ENCODE peak calls at places on chromosomes 2 and 18, in six cellular contexts. One of them, this sample, is unnamed.

GRCh38 chr2:220178991-220179695 is 551.7 kb downstream of the SLC4A3 start:
- DNase-seq in effector memory CD8-positive, alpha-beta T cell: no peak
- DNase-seq in RCC 7860: no peak
- DNase-seq in activated CD4-positive, alpha-beta T cell treated with anti-CD3 and anti-CD28 coated beads for 24 hours: no peak
- DNase-seq in esophagus muscularis mucosa: no peak
- DNase-seq in GM23248: no peak
- DNase-seq in this sample: no peak

GRCh38 chr2:67393237-67393636 is 3.9 kb upstream of the ETAA1 start:
- DNase-seq in effector memory CD8-positive, alpha-beta T cell: no peak
- DNase-seq in RCC 7860: no peak
- DNase-seq in activated CD4-positive, alpha-beta T cell treated with anti-CD3 and anti-CD28 coated beads for 24 hours: no peak
- DNase-seq in esophagus muscularis mucosa: no peak
- DNase-seq in GM23248: no peak
- DNase-seq in this sample: no peak

GRCh38 chr18:67408240-67408639 is 108.3 kb downstream of the DSEL start:
- DNase-seq in effector memory CD8-positive, alpha-beta T cell: no peak
- DNase-seq in RCC 7860: no peak
- DNase-seq in activated CD4-positive, alpha-beta T cell treated with anti-CD3 and anti-CD28 coated beads for 24 hours: no peak
- DNase-seq in esophagus muscularis mucosa: no peak
- DNase-seq in GM23248: peak
- DNase-seq in this sample: no peak

GRCh38 chr18:13437034-13437433 is 218.5 kb downstream of the LDLRAD4 start:
- DNase-seq in effector memory CD8-positive, alpha-beta T cell: no peak
- DNase-seq in RCC 7860: peak
- DNase-seq in activated CD4-positive, alpha-beta T cell treated with anti-CD3 and anti-CD28 coated beads for 24 hours: no peak
- DNase-seq in esophagus muscularis mucosa: no peak
- DNase-seq in GM23248: no peak
- DNase-seq in this sample: no peak

GRCh38 chr18:45978084-45978483 is 11.0 kb upstream of the EPG5 start:
- DNase-seq in effector memory CD8-positive, alpha-beta T cell: no peak
- DNase-seq in RCC 7860: no peak
- DNase-seq in activated CD4-positive, alpha-beta T cell treated with anti-CD3 and anti-CD28 coated beads for 24 hours: no peak
- DNase-seq in esophagus muscularis mucosa: no peak
- DNase-seq in GM23248: no peak
- DNase-seq in this sample: no peak

GRCh38 chr18:34650121-34650545 is 60.0 kb upstream of the DTNA start:
- DNase-seq in effector memory CD8-positive, alpha-beta T cell: no peak
- DNase-seq in RCC 7860: no peak
- DNase-seq in activated CD4-positive, alpha-beta T cell treated with anti-CD3 and anti-CD28 coated beads for 24 hours: no peak
- DNase-seq in esophagus muscularis mucosa: no peak
- DNase-seq in GM23248: peak
- DNase-seq in this sample: no peak

GRCh38 chr2:67877281-67877680 is 185.5 kb downstream of the C1D start:
- DNase-seq in effector memory CD8-positive, alpha-beta T cell: no peak
- DNase-seq in RCC 7860: no peak
- DNase-seq in activated CD4-positive, alpha-beta T cell treated with anti-CD3 and anti-CD28 coated beads for 24 hours: no peak
- DNase-seq in esophagus muscularis mucosa: no peak
- DNase-seq in GM23248: no peak
- DNase-seq in this sample: no peak

GRCh38 chr18:80229766-80230745 is 17.3 kb downstream of the PARD6G start:
- DNase-seq in effector memory CD8-positive, alpha-beta T cell: no peak
- DNase-seq in RCC 7860: no peak
- DNase-seq in activated CD4-positive, alpha-beta T cell treated with anti-CD3 and anti-CD28 coated beads for 24 hours: no peak
- DNase-seq in esophagus muscularis mucosa: peak
- DNase-seq in GM23248: no peak
- DNase-seq in this sample: no peak

GRCh38 chr2:207895236-207895860 is 125.6 kb upstream of the FZD5 start:
- DNase-seq in effector memory CD8-positive, alpha-beta T cell: no peak
- DNase-seq in RCC 7860: no peak
- DNase-seq in activated CD4-positive, alpha-beta T cell treated with anti-CD3 and anti-CD28 coated beads for 24 hours: no peak
- DNase-seq in esophagus muscularis mucosa: no peak
- DNase-seq in GM23248: no peak
- DNase-seq in this sample: no peak

GRCh38 chr18:23550898-23551297 is 35.4 kb downstream of the NPC1 start:
- DNase-seq in effector memory CD8-positive, alpha-beta T cell: no peak
- DNase-seq in RCC 7860: no peak
- DNase-seq in activated CD4-positive, alpha-beta T cell treated with anti-CD3 and anti-CD28 coated beads for 24 hours: no peak
- DNase-seq in esophagus muscularis mucosa: no peak
- DNase-seq in GM23248: no peak
- DNase-seq in this sample: no peak

GRCh38 chr2:55888941-55889340 is 34.6 kb downstream of the EFEMP1 start:
- DNase-seq in effector memory CD8-positive, alpha-beta T cell: no peak
- DNase-seq in RCC 7860: no peak
- DNase-seq in activated CD4-positive, alpha-beta T cell treated with anti-CD3 and anti-CD28 coated beads for 24 hours: no peak
- DNase-seq in esophagus muscularis mucosa: no peak
- DNase-seq in GM23248: peak
- DNase-seq in this sample: no peak

GRCh38 chr2:231856959-231857358 is 69.2 kb downstream of the NPPC start:
- DNase-seq in effector memory CD8-positive, alpha-beta T cell: no peak
- DNase-seq in RCC 7860: no peak
- DNase-seq in activated CD4-positive, alpha-beta T cell treated with anti-CD3 and anti-CD28 coated beads for 24 hours: no peak
- DNase-seq in esophagus muscularis mucosa: no peak
- DNase-seq in GM23248: no peak
- DNase-seq in this sample: peak

GRCh38 chr18:62574776-62575175 is 52.0 kb downstream of the ZCCHC2 start:
- DNase-seq in effector memory CD8-positive, alpha-beta T cell: no peak
- DNase-seq in RCC 7860: no peak
- DNase-seq in activated CD4-positive, alpha-beta T cell treated with anti-CD3 and anti-CD28 coated beads for 24 hours: no peak
- DNase-seq in esophagus muscularis mucosa: no peak
- DNase-seq in GM23248: no peak
- DNase-seq in this sample: no peak

GRCh38 chr2:128416781-128417180 is 98.1 kb upstream of the HS6ST1 start:
- DNase-seq in effector memory CD8-positive, alpha-beta T cell: no peak
- DNase-seq in RCC 7860: no peak
- DNase-seq in activated CD4-positive, alpha-beta T cell treated with anti-CD3 and anti-CD28 coated beads for 24 hours: no peak
- DNase-seq in esophagus muscularis mucosa: peak
- DNase-seq in GM23248: no peak
- DNase-seq in this sample: peak

GRCh38 chr18:13216732-13217465 is 1.7 kb upstream of the LDLRAD4 start:
- DNase-seq in effector memory CD8-positive, alpha-beta T cell: no peak
- DNase-seq in RCC 7860: no peak
- DNase-seq in activated CD4-positive, alpha-beta T cell treated with anti-CD3 and anti-CD28 coated beads for 24 hours: peak
- DNase-seq in esophagus muscularis mucosa: no peak
- DNase-seq in GM23248: peak
- DNase-seq in this sample: no peak

GRCh38 chr2:211835695-211836094 is 702.9 kb downstream of the ERBB4 start:
- DNase-seq in effector memory CD8-positive, alpha-beta T cell: no peak
- DNase-seq in RCC 7860: no peak
- DNase-seq in activated CD4-positive, alpha-beta T cell treated with anti-CD3 and anti-CD28 coated beads for 24 hours: no peak
- DNase-seq in esophagus muscularis mucosa: no peak
- DNase-seq in GM23248: no peak
- DNase-seq in this sample: no peak

GRCh38 chr2:85763831-85764230 is 10.0 kb downstream of the ATOH8 start:
- DNase-seq in effector memory CD8-positive, alpha-beta T cell: no peak
- DNase-seq in RCC 7860: no peak
- DNase-seq in activated CD4-positive, alpha-beta T cell treated with anti-CD3 and anti-CD28 coated beads for 24 hours: no peak
- DNase-seq in esophagus muscularis mucosa: no peak
- DNase-seq in GM23248: no peak
- DNase-seq in this sample: no peak

GRCh38 chr2:46439582-46439981 is 39.8 kb upstream of the TMEM247 start:
- DNase-seq in effector memory CD8-positive, alpha-beta T cell: peak
- DNase-seq in RCC 7860: no peak
- DNase-seq in activated CD4-positive, alpha-beta T cell treated with anti-CD3 and anti-CD28 coated beads for 24 hours: no peak
- DNase-seq in esophagus muscularis mucosa: no peak
- DNase-seq in GM23248: no peak
- DNase-seq in this sample: no peak

GRCh38 chr2:39481611-39482010 is 44.5 kb upstream of the MAP4K3 start:
- DNase-seq in effector memory CD8-positive, alpha-beta T cell: no peak
- DNase-seq in RCC 7860: peak
- DNase-seq in activated CD4-positive, alpha-beta T cell treated with anti-CD3 and anti-CD28 coated beads for 24 hours: no peak
- DNase-seq in esophagus muscularis mucosa: no peak
- DNase-seq in GM23248: peak
- DNase-seq in this sample: no peak

GRCh38 chr2:88059979-88060906 is 4.7 kb upstream of the KRCC1 start:
- DNase-seq in effector memory CD8-positive, alpha-beta T cell: peak
- DNase-seq in RCC 7860: peak
- DNase-seq in activated CD4-positive, alpha-beta T cell treated with anti-CD3 and anti-CD28 coated beads for 24 hours: no peak
- DNase-seq in esophagus muscularis mucosa: no peak
- DNase-seq in GM23248: peak
- DNase-seq in this sample: no peak

GRCh38 chr2:119433636-119434327 is 2.1 kb downstream of the TMEM37 start:
- DNase-seq in effector memory CD8-positive, alpha-beta T cell: no peak
- DNase-seq in RCC 7860: no peak
- DNase-seq in activated CD4-positive, alpha-beta T cell treated with anti-CD3 and anti-CD28 coated beads for 24 hours: no peak
- DNase-seq in esophagus muscularis mucosa: no peak
- DNase-seq in GM23248: no peak
- DNase-seq in this sample: no peak

GRCh38 chr2:188293601-188294482 is 2.2 kb downstream of the GULP1 start:
- DNase-seq in effector memory CD8-positive, alpha-beta T cell: no peak
- DNase-seq in RCC 7860: peak
- DNase-seq in activated CD4-positive, alpha-beta T cell treated with anti-CD3 and anti-CD28 coated beads for 24 hours: no peak
- DNase-seq in esophagus muscularis mucosa: no peak
- DNase-seq in GM23248: peak
- DNase-seq in this sample: no peak

GRCh38 chr2:26636935-26637334 is 4.2 kb downstream of the CIB4 start:
- DNase-seq in effector memory CD8-positive, alpha-beta T cell: no peak
- DNase-seq in RCC 7860: no peak
- DNase-seq in activated CD4-positive, alpha-beta T cell treated with anti-CD3 and anti-CD28 coated beads for 24 hours: no peak
- DNase-seq in esophagus muscularis mucosa: no peak
- DNase-seq in GM23248: no peak
- DNase-seq in this sample: no peak

GRCh38 chr2:127065299-127065931 is 41.5 kb downstream of the BIN1 start:
- DNase-seq in effector memory CD8-positive, alpha-beta T cell: no peak
- DNase-seq in RCC 7860: no peak
- DNase-seq in activated CD4-positive, alpha-beta T cell treated with anti-CD3 and anti-CD28 coated beads for 24 hours: no peak
- DNase-seq in esophagus muscularis mucosa: no peak
- DNase-seq in GM23248: no peak
- DNase-seq in this sample: no peak

GRCh38 chr2:1060372-1060771 is 109.7 kb downstream of the SNTG2 start:
- DNase-seq in effector memory CD8-positive, alpha-beta T cell: no peak
- DNase-seq in RCC 7860: no peak
- DNase-seq in activated CD4-positive, alpha-beta T cell treated with anti-CD3 and anti-CD28 coated beads for 24 hours: no peak
- DNase-seq in esophagus muscularis mucosa: no peak
- DNase-seq in GM23248: no peak
- DNase-seq in this sample: no peak

GRCh38 chr2:175792199-175792598 is 209.9 kb downstream of the LNPK start:
- DNase-seq in effector memory CD8-positive, alpha-beta T cell: no peak
- DNase-seq in RCC 7860: no peak
- DNase-seq in activated CD4-positive, alpha-beta T cell treated with anti-CD3 and anti-CD28 coated beads for 24 hours: no peak
- DNase-seq in esophagus muscularis mucosa: no peak
- DNase-seq in GM23248: no peak
- DNase-seq in this sample: no peak

GRCh38 chr18:79547413-79548076 is 132.1 kb upstream of the CTDP1 start:
- DNase-seq in effector memory CD8-positive, alpha-beta T cell: no peak
- DNase-seq in RCC 7860: no peak
- DNase-seq in activated CD4-positive, alpha-beta T cell treated with anti-CD3 and anti-CD28 coated beads for 24 hours: no peak
- DNase-seq in esophagus muscularis mucosa: no peak
- DNase-seq in GM23248: no peak
- DNase-seq in this sample: no peak

GRCh38 chr18:75183524-75183923 is 25.4 kb downstream of the PTGR3 start:
- DNase-seq in effector memory CD8-positive, alpha-beta T cell: no peak
- DNase-seq in RCC 7860: peak
- DNase-seq in activated CD4-positive, alpha-beta T cell treated with anti-CD3 and anti-CD28 coated beads for 24 hours: no peak
- DNase-seq in esophagus muscularis mucosa: no peak
- DNase-seq in GM23248: peak
- DNase-seq in this sample: no peak

GRCh38 chr2:41791523-41791922 is 256.3 kb upstream of the PKDCC start:
- DNase-seq in effector memory CD8-positive, alpha-beta T cell: no peak
- DNase-seq in RCC 7860: no peak
- DNase-seq in activated CD4-positive, alpha-beta T cell treated with anti-CD3 and anti-CD28 coated beads for 24 hours: no peak
- DNase-seq in esophagus muscularis mucosa: no peak
- DNase-seq in GM23248: peak
- DNase-seq in this sample: no peak

GRCh38 chr2:121783180-121783579 is 27.7 kb downstream of the TSN start:
- DNase-seq in effector memory CD8-positive, alpha-beta T cell: no peak
- DNase-seq in RCC 7860: no peak
- DNase-seq in activated CD4-positive, alpha-beta T cell treated with anti-CD3 and anti-CD28 coated beads for 24 hours: no peak
- DNase-seq in esophagus muscularis mucosa: no peak
- DNase-seq in GM23248: no peak
- DNase-seq in this sample: no peak

GRCh38 chr2:106095478-106096392 is 98.4 kb downstream of the UXS1 start:
- DNase-seq in effector memory CD8-positive, alpha-beta T cell: peak
- DNase-seq in RCC 7860: no peak
- DNase-seq in activated CD4-positive, alpha-beta T cell treated with anti-CD3 and anti-CD28 coated beads for 24 hours: peak
- DNase-seq in esophagus muscularis mucosa: peak
- DNase-seq in GM23248: no peak
- DNase-seq in this sample: peak

GRCh38 chr18:9348079-9348671 is 13.6 kb downstream of the TWSG1 start:
- DNase-seq in effector memory CD8-positive, alpha-beta T cell: no peak
- DNase-seq in RCC 7860: peak
- DNase-seq in activated CD4-positive, alpha-beta T cell treated with anti-CD3 and anti-CD28 coated beads for 24 hours: no peak
- DNase-seq in esophagus muscularis mucosa: no peak
- DNase-seq in GM23248: peak
- DNase-seq in this sample: no peak

GRCh38 chr2:16142383-16143361 is 202.3 kb downstream of the MYCN start:
- DNase-seq in effector memory CD8-positive, alpha-beta T cell: no peak
- DNase-seq in RCC 7860: no peak
- DNase-seq in activated CD4-positive, alpha-beta T cell treated with anti-CD3 and anti-CD28 coated beads for 24 hours: no peak
- DNase-seq in esophagus muscularis mucosa: peak
- DNase-seq in GM23248: no peak
- DNase-seq in this sample: no peak

GRCh38 chr2:73414651-73415050 is 29.0 kb downstream of the ALMS1 start:
- DNase-seq in effector memory CD8-positive, alpha-beta T cell: no peak
- DNase-seq in RCC 7860: no peak
- DNase-seq in activated CD4-positive, alpha-beta T cell treated with anti-CD3 and anti-CD28 coated beads for 24 hours: no peak
- DNase-seq in esophagus muscularis mucosa: no peak
- DNase-seq in GM23248: peak
- DNase-seq in this sample: no peak